ENCODE peak calls at places on chromosomes 16 and 17, in four cellular contexts. One of them, this sample, is unnamed.

GRCh38 chr17:18160128-18160856 is 23.3 kb upstream of the ALKBH5 start:
- DNase-seq in brain microvascular endothelial cell: no peak
- DNase-seq in fibroblast of the aortic adventitia: no peak
- DNase-seq in BE2C: no peak
- DNase-seq in this sample: no peak

GRCh38 chr17:80811181-80812105 is 180.2 kb upstream of the CHMP6 start:
- DNase-seq in BE2C: no peak
- DNase-seq in brain microvascular endothelial cell: no peak
- DNase-seq in fibroblast of the aortic adventitia: no peak
- DNase-seq in this sample: no peak

GRCh38 chr17:32870027-32870670 is 6.8 kb downstream of the MYO1D start:
- DNase-seq in fibroblast of the aortic adventitia: peak
- DNase-seq in BE2C: no peak
- DNase-seq in brain microvascular endothelial cell: no peak
- DNase-seq in this sample: peak

GRCh38 chr16:89193576-89194293 is 6.6 kb downstream of the SLC22A31 start:
- DNase-seq in BE2C: peak
- DNase-seq in brain microvascular endothelial cell: no peak
- DNase-seq in fibroblast of the aortic adventitia: no peak
- DNase-seq in this sample: no peak

GRCh38 chr17:77322534-77323412 is 182.0 kb downstream of the SEC14L1 start:
- DNase-seq in fibroblast of the aortic adventitia: peak
- DNase-seq in brain microvascular endothelial cell: peak
- DNase-seq in BE2C: peak
- DNase-seq in this sample: peak

GRCh38 chr17:50865060-50865867 is 890 bp downstream of the TOB1 start:
- DNase-seq in fibroblast of the aortic adventitia: peak
- DNase-seq in BE2C: peak
- DNase-seq in brain microvascular endothelial cell: peak
- DNase-seq in this sample: peak

GRCh38 chr16:48942996-48943395 is 333.0 kb upstream of the N4BP1 start:
- DNase-seq in fibroblast of the aortic adventitia: no peak
- DNase-seq in BE2C: no peak
- DNase-seq in brain microvascular endothelial cell: no peak
- DNase-seq in this sample: no peak

GRCh38 chr17:29251969-29252866 is 5.6 kb downstream of the CRYBA1 start:
- DNase-seq in fibroblast of the aortic adventitia: peak
- DNase-seq in BE2C: no peak
- DNase-seq in brain microvascular endothelial cell: no peak
- DNase-seq in this sample: peak

GRCh38 chr16:24544640-24545039 is 5.3 kb downstream of the RBBP6 start:
- DNase-seq in BE2C: no peak
- DNase-seq in fibroblast of the aortic adventitia: peak
- DNase-seq in brain microvascular endothelial cell: no peak
- DNase-seq in this sample: peak

GRCh38 chr17:45096141-45096540 is 35.0 kb downstream of the NMT1 start:
- DNase-seq in brain microvascular endothelial cell: peak
- DNase-seq in BE2C: peak
- DNase-seq in fibroblast of the aortic adventitia: peak
- DNase-seq in this sample: peak

GRCh38 chr17:41962768-41963434 is 3.7 kb upstream of the CNP start:
- DNase-seq in brain microvascular endothelial cell: peak
- DNase-seq in fibroblast of the aortic adventitia: peak
- DNase-seq in BE2C: peak
- DNase-seq in this sample: peak

GRCh38 chr16:84459941-84460405 is 44.5 kb downstream of the MEAK7 start:
- DNase-seq in BE2C: no peak
- DNase-seq in fibroblast of the aortic adventitia: no peak
- DNase-seq in brain microvascular endothelial cell: no peak
- DNase-seq in this sample: no peak

GRCh38 chr16:70724146-70725023 is 38.5 kb upstream of the MTSS2 start:
- DNase-seq in fibroblast of the aortic adventitia: no peak
- DNase-seq in brain microvascular endothelial cell: no peak
- DNase-seq in BE2C: no peak
- DNase-seq in this sample: no peak

GRCh38 chr16:86970726-86971125 is 346.5 kb downstream of the C16orf95 start:
- DNase-seq in BE2C: no peak
- DNase-seq in fibroblast of the aortic adventitia: no peak
- DNase-seq in brain microvascular endothelial cell: no peak
- DNase-seq in this sample: no peak

GRCh38 chr16:1150511-1150982 is 2.4 kb upstream of the CACNA1H start:
- DNase-seq in brain microvascular endothelial cell: peak
- DNase-seq in BE2C: peak
- DNase-seq in fibroblast of the aortic adventitia: peak
- DNase-seq in this sample: peak

GRCh38 chr16:1153480-1154160 is 714 bp downstream of the CACNA1H start:
- DNase-seq in fibroblast of the aortic adventitia: no peak
- DNase-seq in brain microvascular endothelial cell: no peak
- DNase-seq in BE2C: peak
- DNase-seq in this sample: no peak

GRCh38 chr16:1151424-1152122 is 1.3 kb upstream of the CACNA1H start:
- DNase-seq in brain microvascular endothelial cell: no peak
- DNase-seq in BE2C: no peak
- DNase-seq in fibroblast of the aortic adventitia: no peak
- DNase-seq in this sample: no peak

GRCh38 chr16:1152651-1153259 is at the start of gene CACNA1H:
- DNase-seq in brain microvascular endothelial cell: no peak
- DNase-seq in BE2C: peak
- DNase-seq in fibroblast of the aortic adventitia: no peak
- DNase-seq in this sample: no peak

GRCh38 chr16:1152123-1152638 is 725 bp upstream of the CACNA1H start:
- DNase-seq in BE2C: peak
- DNase-seq in brain microvascular endothelial cell: no peak
- DNase-seq in fibroblast of the aortic adventitia: no peak
- DNase-seq in this sample: no peak
- H3K4me3 ChIP-seq in BE2C: peak
- H3K4me3 ChIP-seq in brain microvascular endothelial cell: no peak
- H3K4me3 ChIP-seq in fibroblast of the aortic adventitia: no peak
- H3K4me3 ChIP-seq in this sample: no peak

GRCh38 chr16:56743840-56744239 is 13.9 kb downstream of the NUP93 start:
- DNase-seq in fibroblast of the aortic adventitia: peak
- DNase-seq in BE2C: peak
- DNase-seq in brain microvascular endothelial cell: peak
- DNase-seq in this sample: peak
- TF ChIP-seq CTCF in fibroblast of the aortic adventitia: no peak
- TF ChIP-seq CTCF in BE2C: peak
- TF ChIP-seq CTCF in brain microvascular endothelial cell: peak
- TF ChIP-seq CTCF in this sample: peak

DNA sequence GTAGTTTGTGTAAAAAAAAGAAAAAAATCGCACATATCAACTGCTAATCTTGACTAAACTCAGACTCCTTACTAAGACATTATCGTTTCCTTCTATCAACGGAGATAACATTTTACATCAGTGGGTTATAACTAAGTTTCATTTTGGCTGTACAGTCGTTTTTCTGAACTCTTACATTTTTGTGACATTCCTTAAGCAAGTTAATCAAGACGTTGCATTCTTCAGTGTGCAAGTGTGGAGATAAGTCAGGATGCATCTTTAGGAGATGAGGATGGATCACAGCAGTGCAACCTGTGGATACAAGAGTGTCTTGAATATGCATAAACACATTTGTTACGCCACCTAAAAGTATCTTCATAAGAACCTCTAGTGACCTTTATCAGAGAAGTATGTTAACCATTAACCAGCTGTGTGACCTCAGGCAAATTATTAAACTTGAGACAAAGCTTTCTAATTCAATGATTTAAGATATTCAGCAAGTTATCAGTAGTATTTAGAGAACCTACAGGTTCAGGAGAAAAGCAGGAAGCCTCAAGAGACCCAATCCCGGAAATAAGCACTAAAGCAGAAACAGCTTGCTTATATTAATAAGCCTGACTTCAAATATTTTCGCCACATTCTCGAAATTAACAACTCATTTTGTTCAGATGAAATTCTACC is 9.4 kb downstream of the CMC2 start:
- DNase-seq in brain microvascular endothelial cell: no peak
- DNase-seq in BE2C: no peak
- DNase-seq in fibroblast of the aortic adventitia: peak
- DNase-seq in this sample: peak
- H3K4me3 ChIP-seq in brain microvascular endothelial cell: no peak
- H3K4me3 ChIP-seq in BE2C: no peak
- H3K4me3 ChIP-seq in fibroblast of the aortic adventitia: peak
- H3K4me3 ChIP-seq in this sample: peak

GRCh38 chr17:39080416-39081179 is 70.8 kb downstream of the PLXDC1 start:
- DNase-seq in fibroblast of the aortic adventitia: peak
- DNase-seq in BE2C: peak
- DNase-seq in brain microvascular endothelial cell: peak
- DNase-seq in this sample: peak

GRCh38 chr17:39079836-39080235 is 71.6 kb downstream of the PLXDC1 start:
- DNase-seq in fibroblast of the aortic adventitia: no peak
- DNase-seq in brain microvascular endothelial cell: no peak
- DNase-seq in BE2C: no peak
- DNase-seq in this sample: no peak

GRCh38 chr17:39077252-39077651 is 74.2 kb downstream of the PLXDC1 start:
- DNase-seq in brain microvascular endothelial cell: no peak
- DNase-seq in BE2C: no peak
- DNase-seq in fibroblast of the aortic adventitia: no peak
- DNase-seq in this sample: no peak

GRCh38 chr17:39073916-39074315 is 77.5 kb downstream of the PLXDC1 start:
- DNase-seq in fibroblast of the aortic adventitia: no peak
- DNase-seq in BE2C: no peak
- DNase-seq in brain microvascular endothelial cell: no peak
- DNase-seq in this sample: no peak

GRCh38 chr17:39077874-39078273 is 73.6 kb downstream of the PLXDC1 start:
- DNase-seq in fibroblast of the aortic adventitia: no peak
- DNase-seq in brain microvascular endothelial cell: no peak
- DNase-seq in BE2C: no peak
- DNase-seq in this sample: no peak
- TF ChIP-seq CTCF in fibroblast of the aortic adventitia: no peak
- TF ChIP-seq CTCF in brain microvascular endothelial cell: peak
- TF ChIP-seq CTCF in BE2C: peak
- TF ChIP-seq CTCF in this sample: no peak

DNA sequence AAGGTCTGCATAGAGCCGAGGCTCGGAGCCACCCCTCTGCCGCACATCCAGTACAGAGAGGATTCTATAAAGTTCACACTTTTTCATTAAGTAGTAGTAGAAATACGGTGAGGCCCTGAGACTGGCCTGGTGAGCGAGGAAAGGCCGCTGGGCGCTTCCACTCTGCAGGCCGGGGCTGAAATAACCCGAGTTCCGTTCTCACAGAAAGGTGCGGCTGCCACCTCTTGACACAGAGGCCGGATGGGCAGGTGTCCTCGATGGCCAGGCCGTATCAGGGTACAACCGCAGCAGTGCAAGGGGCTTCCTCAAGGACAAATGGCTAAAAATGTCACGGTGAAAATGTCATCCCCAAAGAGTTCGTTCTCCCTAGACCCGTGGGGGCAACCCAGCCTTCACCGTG is 770 bp upstream of the PCYT2 start:
- DNase-seq in brain microvascular endothelial cell: no peak
- DNase-seq in BE2C: no peak
- DNase-seq in fibroblast of the aortic adventitia: no peak
- DNase-seq in this sample: no peak
- H3K4me3 ChIP-seq in brain microvascular endothelial cell: no peak
- H3K4me3 ChIP-seq in BE2C: peak
- H3K4me3 ChIP-seq in fibroblast of the aortic adventitia: no peak
- H3K4me3 ChIP-seq in this sample: no peak

DNA sequence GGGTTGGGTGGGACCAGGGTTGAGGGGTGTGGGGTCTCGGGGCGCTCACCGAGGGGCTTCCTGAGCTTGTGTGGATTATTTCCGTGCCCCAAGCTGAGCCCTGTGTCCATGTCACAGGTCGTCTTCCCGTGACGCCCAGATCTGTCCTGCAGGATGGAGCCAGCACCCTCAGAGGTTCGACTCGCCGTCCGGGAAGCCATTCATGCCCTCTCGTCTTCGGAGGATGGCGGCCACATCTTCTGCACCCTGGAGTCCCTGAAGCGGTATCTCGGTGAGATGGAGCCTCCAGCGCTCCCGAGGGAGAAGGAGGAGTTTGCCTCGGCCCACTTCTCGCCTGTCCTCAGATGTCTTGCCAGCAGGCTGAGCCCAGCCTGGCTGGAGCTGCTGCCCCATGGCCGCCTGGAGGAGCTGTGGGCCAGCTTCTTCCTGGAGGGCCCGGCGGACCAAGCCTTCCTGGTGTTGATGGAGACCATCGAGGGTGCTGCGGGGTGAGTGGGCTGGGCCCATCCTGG is 1.0 kb downstream of the TELO2 start:
- DNase-seq in fibroblast of the aortic adventitia: peak
- DNase-seq in BE2C: peak
- DNase-seq in brain microvascular endothelial cell: peak
- DNase-seq in this sample: peak
- TF ChIP-seq CTCF in fibroblast of the aortic adventitia: peak
- TF ChIP-seq CTCF in BE2C: peak
- TF ChIP-seq CTCF in brain microvascular endothelial cell: peak
- TF ChIP-seq CTCF in this sample: peak

GRCh38 chr16:55003916-55004315 is 73.3 kb downstream of the IRX5 start:
- DNase-seq in brain microvascular endothelial cell: no peak
- DNase-seq in fibroblast of the aortic adventitia: no peak
- DNase-seq in BE2C: no peak
- DNase-seq in this sample: no peak

GRCh38 chr16:54998834-54999233 is 68.2 kb downstream of the IRX5 start:
- DNase-seq in BE2C: no peak
- DNase-seq in fibroblast of the aortic adventitia: peak
- DNase-seq in brain microvascular endothelial cell: no peak
- DNase-seq in this sample: no peak

GRCh38 chr16:55000595-55000994 is 69.9 kb downstream of the IRX5 start:
- DNase-seq in brain microvascular endothelial cell: peak
- DNase-seq in BE2C: no peak
- DNase-seq in fibroblast of the aortic adventitia: peak
- DNase-seq in this sample: peak

GRCh38 chr16:55001931-55002330 is 71.3 kb downstream of the IRX5 start:
- DNase-seq in fibroblast of the aortic adventitia: peak
- DNase-seq in brain microvascular endothelial cell: peak
- DNase-seq in BE2C: no peak
- DNase-seq in this sample: peak

DNA sequence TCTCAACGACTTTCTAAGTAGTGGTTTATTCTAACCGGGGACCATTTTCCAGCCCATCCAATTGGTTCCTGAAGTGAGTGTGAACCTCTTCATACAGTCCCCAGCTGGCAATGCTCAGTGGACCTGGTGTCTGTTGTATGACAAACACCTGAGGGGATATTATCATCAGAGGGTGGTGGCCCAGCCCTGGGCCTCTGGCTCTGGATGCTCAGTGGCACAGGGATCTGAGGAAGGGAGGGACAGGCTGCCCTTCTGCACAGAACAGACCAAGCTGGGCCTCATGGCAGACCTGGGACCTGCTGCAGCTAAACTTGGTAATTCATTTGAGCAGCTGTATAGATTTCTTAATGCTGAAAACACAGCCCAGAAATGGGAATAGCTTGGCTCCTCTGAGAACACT is 72.6 kb downstream of the IRX5 start:
- DNase-seq in BE2C: no peak
- DNase-seq in brain microvascular endothelial cell: no peak
- DNase-seq in fibroblast of the aortic adventitia: no peak
- DNase-seq in this sample: no peak
- H3K4me3 ChIP-seq in BE2C: no peak
- H3K4me3 ChIP-seq in brain microvascular endothelial cell: no peak
- H3K4me3 ChIP-seq in fibroblast of the aortic adventitia: no peak
- H3K4me3 ChIP-seq in this sample: no peak

This sample was measured in AG10803.